ENCODE peak calls at places on chromosomes 11 and 22, in eight cellular contexts. P, W, H, U, Z, Q, G and O are unnamed samples.

GRCh38 chr11:45880772-45881570 is 4.5 kb upstream of the MAPK8IP1 start:
- DNase-seq in P (no peak), W (no peak), H (no peak), U (peak), Z (no peak), Q (peak), G (no peak), O (no peak)

GRCh38 chr22:46162771-46163170 is 12.4 kb downstream of the PPARA start:
- DNase-seq in P (no peak), W (no peak), H (peak), U (peak), Z (no peak), Q (no peak), G (no peak), O (no peak)

GRCh38 chr11:61281581-61282250 is 13.4 kb downstream of the VWCE start:
- DNase-seq in P (no peak), W (no peak), H (peak), U (no peak), Z (no peak), Q (peak), G (peak), O (peak)

GRCh38 chr22:30238661-30239420 is 7.7 kb downstream of the LIF start:
- DNase-seq in P (no peak), W (no peak), H (no peak), U (no peak), Z (no peak), Q (no peak), G (peak), O (peak)

GRCh38 chr11:3022982-3023381 is 30.9 kb upstream of the NAP1L4 start:
- DNase-seq in P (no peak), W (no peak), H (no peak), U (no peak), Z (no peak), Q (no peak), G (no peak), O (no peak)

GRCh38 chr22:20012741-20013331 is 3.8 kb downstream of the ARVCF start:
- DNase-seq in P (no peak), W (no peak), H (no peak), U (no peak), Z (no peak), Q (no peak), G (no peak), O (no peak)

GRCh38 chr22:35467788-35468187 is 67.8 kb downstream of the MCM5 start:
- DNase-seq in P (no peak), W (no peak), H (peak), U (no peak), Z (no peak), Q (no peak), G (peak), O (peak)

GRCh38 chr11:12110714-12111481 is 508 bp downstream of the MICAL2 start:
- DNase-seq in P (no peak), W (peak), H (no peak), U (peak), Z (no peak), Q (peak), G (peak), O (peak)

GRCh38 chr22:29055192-29055830 is 6.3 kb downstream of the C22orf31 start:
- DNase-seq in P (no peak), W (no peak), H (no peak), U (no peak), Z (no peak), Q (no peak), G (no peak), O (no peak)

GRCh38 chr22:47388331-47388730 is 625.9 kb downstream of the TBC1D22A start:
- DNase-seq in P (no peak), W (no peak), H (no peak), U (no peak), Z (no peak), Q (no peak), G (no peak), O (no peak)

GRCh38 chr11:67030976-67031375 is 8.0 kb downstream of the SYT12 start:
- DNase-seq in P (no peak), W (no peak), H (no peak), U (no peak), Z (no peak), Q (no peak), G (no peak), O (no peak)

GRCh38 chr11:42239102-42239501 is 779.6 kb upstream of the LRRC4C start:
- DNase-seq in P (no peak), W (no peak), H (no peak), U (no peak), Z (no peak), Q (no peak), G (no peak), O (no peak)

GRCh38 chr11:65274734-65275682 is 13.2 kb downstream of the POLA2 start:
- DNase-seq in P (peak), W (no peak), H (peak), U (peak), Z (no peak), Q (peak), G (peak), O (peak)